ENCODE peak calls at places on chromosomes 16 and 17, in four cellular contexts. Y is H1, B is GM12878, A is K562. W is an unnamed sample.

GRCh38 chr16:23334950-23335349 is 32.8 kb downstream of the SCNN1B start:
- DNase-seq in Y (no peak), B (no peak), A (no peak), W (no peak)

GRCh38 chr16:24701521-24701951 is 27.9 kb upstream of the TNRC6A start:
- DNase-seq in Y (no peak), B (no peak), A (no peak), W (peak; percentile 51)

GRCh38 chr17:50260501-50260911 is 13.8 kb upstream of the TMEM92 start:
- DNase-seq in Y (no peak), B (no peak), A (no peak), W (no peak)

GRCh38 chr17:31294231-31294630 is 2.8 kb downstream of the OMG start:
- DNase-seq in Y (no peak), B (no peak), A (no peak), W (no peak)

GRCh38 chr16:12602811-12603698 is 200.6 kb downstream of the CPPED1 start:
- DNase-seq in Y (no peak), B (no peak), A (no peak), W (no peak)

GRCh38 chr16:10614685-10615084 is 34.3 kb upstream of the EMP2 start:
- DNase-seq in Y (no peak), B (no peak), A (no peak), W (no peak)

GRCh38 chr17:58284613-58285421 is 4.1 kb upstream of the MPO start:
- DNase-seq in Y (peak; percentile 62), B (no peak), A (no peak), W (no peak)

GRCh38 chr17:80605326-80606066 is 60.9 kb downstream of the RPTOR start:
- DNase-seq in Y (no peak), B (peak; percentile 85), A (peak; percentile 23), W (peak; percentile 44)

DNA sequence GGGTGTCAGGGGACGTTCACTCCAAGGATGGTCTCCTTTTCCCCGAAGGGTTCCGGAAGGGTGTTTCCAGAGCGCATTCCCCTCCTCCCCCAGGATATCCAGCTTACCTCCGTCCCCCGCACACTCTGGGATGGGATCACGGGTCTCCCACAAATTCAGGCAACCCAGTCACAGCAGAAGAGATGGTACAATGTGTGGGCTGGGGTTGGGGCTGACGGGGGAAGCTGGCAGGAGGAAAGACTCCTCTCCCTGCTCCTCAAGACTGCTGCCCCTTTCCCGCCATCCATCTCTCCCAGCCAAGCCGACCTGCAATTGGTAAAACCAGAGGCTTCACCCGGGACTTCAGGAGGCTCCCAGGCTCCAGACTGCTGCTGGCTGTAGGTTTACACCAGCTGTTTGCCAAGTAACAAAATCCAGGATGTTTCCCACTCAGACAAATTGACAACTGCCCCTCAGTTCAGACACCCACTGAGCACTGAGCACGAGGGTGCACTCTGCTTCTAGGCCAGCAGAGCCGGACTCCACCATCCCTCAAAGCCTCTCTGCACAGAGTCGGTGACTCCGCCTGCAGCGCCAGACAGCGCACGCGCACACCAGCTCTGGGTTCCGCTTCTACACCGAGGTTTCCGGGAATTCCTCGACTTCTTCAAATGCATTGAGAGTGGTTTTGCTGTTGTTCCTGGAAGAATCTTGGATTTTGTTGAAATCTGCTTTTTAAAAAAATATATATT is 37.7 kb downstream of the ASPA start:
- DNase-seq in Y (no peak), B (no peak), A (peak; percentile 48), W (no peak)
- H2AFZ ChIP-seq in Y (peak overlapping the region; percentile 31), B (no peak overlapping the region), A (peak overlapping the region; percentile 77), W (peak overlapping the region; percentile 5)

GRCh38 chr17:71511266-71511995 is 609.4 kb upstream of the SOX9 start:
- DNase-seq in Y (no peak), B (no peak), A (no peak), W (no peak)
- TF ChIP-seq USF2 in Y (no peak), B (no peak), A (no peak), W (no peak)

GRCh38 chr17:77935121-77935571 is 23.4 kb upstream of the TNRC6C start:
- DNase-seq in Y (no peak), B (no peak), A (no peak), W (no peak)
- H2AFZ ChIP-seq in Y (peak overlapping the region; percentile 23), B (no peak overlapping the region), A (no peak overlapping the region), W (no peak overlapping the region)

DNA sequence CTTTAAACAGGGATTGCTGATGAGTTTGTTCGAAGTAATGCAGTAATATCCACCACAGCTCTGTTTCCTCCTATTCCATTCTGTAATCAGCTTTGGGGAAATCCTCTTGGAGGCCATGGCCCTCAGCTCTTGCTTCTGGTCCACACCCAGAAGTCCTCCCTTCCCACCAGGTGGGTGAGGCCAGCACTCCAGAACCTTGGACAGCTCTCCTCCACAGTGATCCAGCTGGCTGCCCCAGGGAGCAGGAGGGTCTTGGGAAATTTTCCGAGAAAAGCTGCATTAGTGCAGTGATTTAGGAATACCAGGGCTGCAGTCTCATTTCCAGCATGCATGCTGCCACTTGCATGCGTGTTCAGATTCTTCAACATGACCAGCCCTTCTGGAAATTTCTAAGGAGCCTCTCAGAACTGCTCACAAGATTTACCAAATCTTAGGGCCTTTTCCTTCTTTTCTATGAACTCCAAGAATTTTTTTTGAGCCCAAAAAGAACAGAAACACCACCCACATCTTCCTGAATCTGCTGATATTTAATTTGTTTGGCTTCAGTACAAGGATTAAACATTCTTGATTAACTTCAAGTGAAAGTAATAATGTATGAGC is 4.2 kb downstream of the SMPD3 start:
- DNase-seq in Y (peak; percentile 77), B (no peak), A (peak; percentile 31), W (peak; percentile 21)
- TF ChIP-seq USF2 in Y (no peak), B (no peak), A (no peak), W (no peak)